ENCODE peak calls at places on chromosomes 6 and 20, in ten cellular contexts. One of them, this sample, is unnamed.
A peak's percentile ranks its signal among the peaks of the same experiment; 100 is the strongest.

GRCh38 chr6:37106554-37106953 is 63.4 kb upstream of the PIM1 start:
- DNase-seq in LNCaP clone FGC: no peak
- DNase-seq in fibroblast of pulmonary artery: no peak
- DNase-seq in HCT116: no peak
- DNase-seq in neural progenitor cell: no peak
- DNase-seq in OCI-LY7: no peak
- DNase-seq in spleen: no peak
- DNase-seq in gastrocnemius medialis: no peak
- DNase-seq in astrocyte of the spinal cord: no peak
- DNase-seq in choroid plexus epithelial cell: no peak
- DNase-seq in this sample: no peak

GRCh38 chr6:18207949-18208348 is 52.7 kb downstream of the KDM1B start:
- DNase-seq in LNCaP clone FGC: no peak
- DNase-seq in fibroblast of pulmonary artery: no peak
- DNase-seq in HCT116: no peak
- DNase-seq in neural progenitor cell: no peak
- DNase-seq in OCI-LY7: no peak
- DNase-seq in spleen: no peak
- DNase-seq in gastrocnemius medialis: no peak
- DNase-seq in astrocyte of the spinal cord: no peak
- DNase-seq in choroid plexus epithelial cell: no peak
- DNase-seq in this sample: no peak

GRCh38 chr6:45445749-45446454 is 68.2 kb upstream of the SUPT3H start:
- DNase-seq in LNCaP clone FGC: peak; percentile 95
- DNase-seq in fibroblast of pulmonary artery: peak; percentile 100
- DNase-seq in HCT116: peak; percentile 94
- DNase-seq in neural progenitor cell: no peak
- DNase-seq in OCI-LY7: no peak
- DNase-seq in spleen: no peak
- DNase-seq in gastrocnemius medialis: peak; percentile 73
- DNase-seq in astrocyte of the spinal cord: peak; percentile 99
- DNase-seq in choroid plexus epithelial cell: peak; percentile 100
- DNase-seq in this sample: peak; percentile 99

GRCh38 chr6:165701564-165702354 is 38.7 kb upstream of the PDE10A start:
- DNase-seq in LNCaP clone FGC: no peak
- DNase-seq in fibroblast of pulmonary artery: no peak
- DNase-seq in HCT116: no peak
- DNase-seq in neural progenitor cell: no peak
- DNase-seq in OCI-LY7: no peak
- DNase-seq in spleen: no peak
- DNase-seq in gastrocnemius medialis: no peak
- DNase-seq in astrocyte of the spinal cord: no peak
- DNase-seq in choroid plexus epithelial cell: no peak
- DNase-seq in this sample: no peak

GRCh38 chr6:157962601-157963084 is 19.0 kb upstream of the SYNJ2 start:
- DNase-seq in LNCaP clone FGC: no peak
- DNase-seq in fibroblast of pulmonary artery: peak; percentile 57
- DNase-seq in HCT116: no peak
- DNase-seq in neural progenitor cell: no peak
- DNase-seq in OCI-LY7: no peak
- DNase-seq in spleen: no peak
- DNase-seq in gastrocnemius medialis: no peak
- DNase-seq in astrocyte of the spinal cord: peak; percentile 62
- DNase-seq in choroid plexus epithelial cell: peak; percentile 87
- DNase-seq in this sample: peak; percentile 51

GRCh38 chr20:11130554-11131166 is 456.9 kb upstream of the JAG1 start:
- DNase-seq in LNCaP clone FGC: no peak
- DNase-seq in fibroblast of pulmonary artery: no peak
- DNase-seq in HCT116: no peak
- DNase-seq in neural progenitor cell: no peak
- DNase-seq in OCI-LY7: no peak
- DNase-seq in spleen: no peak
- DNase-seq in gastrocnemius medialis: no peak
- DNase-seq in astrocyte of the spinal cord: no peak
- DNase-seq in choroid plexus epithelial cell: no peak
- DNase-seq in this sample: peak; percentile 90

GRCh38 chr6:117534974-117535373 is 52.5 kb downstream of the DCBLD1 start:
- DNase-seq in LNCaP clone FGC: no peak
- DNase-seq in fibroblast of pulmonary artery: no peak
- DNase-seq in HCT116: no peak
- DNase-seq in neural progenitor cell: no peak
- DNase-seq in OCI-LY7: no peak
- DNase-seq in spleen: no peak
- DNase-seq in gastrocnemius medialis: no peak
- DNase-seq in astrocyte of the spinal cord: no peak
- DNase-seq in choroid plexus epithelial cell: peak; percentile 68
- DNase-seq in this sample: no peak

GRCh38 chr6:6599468-6599873 is 11.0 kb downstream of the LY86 start:
- DNase-seq in LNCaP clone FGC: no peak
- DNase-seq in fibroblast of pulmonary artery: no peak
- DNase-seq in HCT116: no peak
- DNase-seq in neural progenitor cell: no peak
- DNase-seq in OCI-LY7: no peak
- DNase-seq in spleen: no peak
- DNase-seq in gastrocnemius medialis: peak; percentile 39
- DNase-seq in astrocyte of the spinal cord: no peak
- DNase-seq in choroid plexus epithelial cell: no peak
- DNase-seq in this sample: no peak

GRCh38 chr6:87391334-87391733 is 16.4 kb upstream of the CFAP206 start:
- DNase-seq in LNCaP clone FGC: no peak
- DNase-seq in fibroblast of pulmonary artery: peak; percentile 48
- DNase-seq in HCT116: peak; percentile 19
- DNase-seq in neural progenitor cell: peak; percentile 70
- DNase-seq in OCI-LY7: peak; percentile 66
- DNase-seq in spleen: no peak
- DNase-seq in gastrocnemius medialis: no peak
- DNase-seq in astrocyte of the spinal cord: peak; percentile 14
- DNase-seq in choroid plexus epithelial cell: peak; percentile 50
- DNase-seq in this sample: peak; percentile 35

GRCh38 chr6:75930954-75931689 is 141.3 kb downstream of the IMPG1 start:
- DNase-seq in LNCaP clone FGC: no peak
- DNase-seq in fibroblast of pulmonary artery: peak; percentile 6
- DNase-seq in HCT116: no peak
- DNase-seq in neural progenitor cell: no peak
- DNase-seq in OCI-LY7: no peak
- DNase-seq in spleen: no peak
- DNase-seq in gastrocnemius medialis: no peak
- DNase-seq in astrocyte of the spinal cord: no peak
- DNase-seq in choroid plexus epithelial cell: no peak
- DNase-seq in this sample: no peak

GRCh38 chr20:15867899-15868298 is 705.3 kb downstream of the KIF16B start:
- DNase-seq in LNCaP clone FGC: no peak
- DNase-seq in fibroblast of pulmonary artery: no peak
- DNase-seq in HCT116: no peak
- DNase-seq in neural progenitor cell: no peak
- DNase-seq in OCI-LY7: peak; percentile 32
- DNase-seq in spleen: no peak
- DNase-seq in gastrocnemius medialis: no peak
- DNase-seq in astrocyte of the spinal cord: no peak
- DNase-seq in choroid plexus epithelial cell: no peak
- DNase-seq in this sample: peak; percentile 27

GRCh38 chr20:8315639-8316573 is 183.8 kb downstream of the PLCB1 start:
- DNase-seq in LNCaP clone FGC: no peak
- DNase-seq in fibroblast of pulmonary artery: no peak
- DNase-seq in HCT116: no peak
- DNase-seq in neural progenitor cell: no peak
- DNase-seq in OCI-LY7: no peak
- DNase-seq in spleen: no peak
- DNase-seq in gastrocnemius medialis: no peak
- DNase-seq in astrocyte of the spinal cord: no peak
- DNase-seq in choroid plexus epithelial cell: no peak
- DNase-seq in this sample: no peak

GRCh38 chr20:37305839-37306238 is 16.4 kb downstream of the MANBAL start:
- DNase-seq in LNCaP clone FGC: no peak
- DNase-seq in fibroblast of pulmonary artery: no peak
- DNase-seq in HCT116: no peak
- DNase-seq in neural progenitor cell: no peak
- DNase-seq in OCI-LY7: no peak
- DNase-seq in spleen: no peak
- DNase-seq in gastrocnemius medialis: no peak
- DNase-seq in astrocyte of the spinal cord: no peak
- DNase-seq in choroid plexus epithelial cell: no peak
- DNase-seq in this sample: no peak

GRCh38 chr20:37309290-37309689 is 19.8 kb downstream of the MANBAL start:
- DNase-seq in LNCaP clone FGC: no peak
- DNase-seq in fibroblast of pulmonary artery: no peak
- DNase-seq in HCT116: no peak
- DNase-seq in neural progenitor cell: no peak
- DNase-seq in OCI-LY7: no peak
- DNase-seq in spleen: no peak
- DNase-seq in gastrocnemius medialis: no peak
- DNase-seq in astrocyte of the spinal cord: no peak
- DNase-seq in choroid plexus epithelial cell: no peak
- DNase-seq in this sample: no peak

GRCh38 chr20:37309941-37310590 is 20.6 kb downstream of the MANBAL start:
- DNase-seq in LNCaP clone FGC: peak; percentile 59
- DNase-seq in fibroblast of pulmonary artery: no peak
- DNase-seq in HCT116: no peak
- DNase-seq in neural progenitor cell: no peak
- DNase-seq in OCI-LY7: no peak
- DNase-seq in spleen: no peak
- DNase-seq in gastrocnemius medialis: no peak
- DNase-seq in astrocyte of the spinal cord: no peak
- DNase-seq in choroid plexus epithelial cell: no peak
- DNase-seq in this sample: peak; percentile 80

GRCh38 chr20:37310951-37311350 is 21.5 kb downstream of the MANBAL start:
- DNase-seq in LNCaP clone FGC: no peak
- DNase-seq in fibroblast of pulmonary artery: no peak
- DNase-seq in HCT116: no peak
- DNase-seq in neural progenitor cell: no peak
- DNase-seq in OCI-LY7: no peak
- DNase-seq in spleen: no peak
- DNase-seq in gastrocnemius medialis: no peak
- DNase-seq in astrocyte of the spinal cord: no peak
- DNase-seq in choroid plexus epithelial cell: no peak
- DNase-seq in this sample: no peak

DNA sequence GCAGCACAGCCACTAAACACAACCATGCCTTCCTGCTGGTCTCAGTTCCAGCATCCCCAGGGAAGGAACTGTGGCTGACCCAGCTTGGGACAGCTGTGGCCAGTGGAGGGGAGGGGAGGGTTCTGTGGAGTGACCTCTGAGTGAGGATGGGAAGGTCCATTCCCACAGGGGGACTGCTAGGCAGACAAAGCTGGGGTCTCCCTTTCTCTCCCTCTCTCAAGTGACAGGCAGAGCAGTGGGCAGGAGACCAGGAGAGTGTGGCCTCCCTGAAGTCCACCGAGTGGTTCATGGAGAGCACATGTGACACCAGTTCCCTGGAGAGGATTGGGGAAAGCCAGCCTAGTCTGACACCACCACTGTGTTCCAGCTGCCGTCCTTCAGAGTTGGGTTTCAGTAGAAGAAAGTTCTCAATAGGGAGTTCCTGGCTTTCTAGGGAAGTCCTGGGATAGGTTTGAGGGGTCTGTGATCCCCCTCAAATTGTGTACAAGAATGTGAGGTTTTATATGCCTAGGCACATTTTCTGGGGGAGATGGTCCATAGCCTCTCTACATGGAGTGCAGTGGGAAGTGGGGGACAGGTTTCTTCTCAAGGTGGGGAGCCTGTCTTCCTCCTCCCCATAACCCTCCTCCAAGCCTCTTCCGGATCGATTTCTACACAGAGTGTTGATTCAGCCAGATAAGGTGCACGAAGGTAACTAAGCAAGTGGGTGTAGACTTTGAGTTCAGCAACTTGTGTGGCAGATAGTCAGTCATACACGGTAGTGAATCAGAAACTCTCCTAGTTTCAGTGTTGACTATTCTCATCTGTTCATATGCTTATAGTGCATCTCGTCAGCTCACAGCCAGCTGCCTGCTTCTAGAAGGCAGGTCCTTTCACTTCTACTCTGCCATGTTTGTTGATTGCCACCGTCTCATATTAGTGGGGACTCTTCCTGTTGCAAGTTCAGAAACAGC is 18.9 kb downstream of the MANBAL start:
- DNase-seq in LNCaP clone FGC: no peak
- DNase-seq in fibroblast of pulmonary artery: no peak
- DNase-seq in HCT116: no peak
- DNase-seq in neural progenitor cell: no peak
- DNase-seq in OCI-LY7: no peak
- DNase-seq in spleen: no peak
- DNase-seq in gastrocnemius medialis: no peak
- DNase-seq in astrocyte of the spinal cord: no peak
- DNase-seq in choroid plexus epithelial cell: no peak
- DNase-seq in this sample: peak; percentile 92
- H3K4me3 ChIP-seq in LNCaP clone FGC: no peak overlapping the region
- H3K4me3 ChIP-seq in fibroblast of pulmonary artery: no peak overlapping the region
- H3K4me3 ChIP-seq in HCT116: no peak overlapping the region
- H3K4me3 ChIP-seq in neural progenitor cell: no peak overlapping the region
- H3K4me3 ChIP-seq in OCI-LY7: no peak overlapping the region
- H3K4me3 ChIP-seq in spleen: no peak overlapping the region
- H3K4me3 ChIP-seq in gastrocnemius medialis: no peak overlapping the region
- H3K4me3 ChIP-seq in astrocyte of the spinal cord: no peak overlapping the region
- H3K4me3 ChIP-seq in choroid plexus epithelial cell: no peak overlapping the region
- H3K4me3 ChIP-seq in this sample: no peak overlapping the region

GRCh38 chr6:124812067-124812466 is 150.2 kb upstream of the RNF217 start:
- DNase-seq in LNCaP clone FGC: no peak
- DNase-seq in fibroblast of pulmonary artery: no peak
- DNase-seq in HCT116: no peak
- DNase-seq in neural progenitor cell: no peak
- DNase-seq in OCI-LY7: no peak
- DNase-seq in spleen: no peak
- DNase-seq in gastrocnemius medialis: no peak
- DNase-seq in astrocyte of the spinal cord: no peak
- DNase-seq in choroid plexus epithelial cell: no peak
- DNase-seq in this sample: no peak
- TF ChIP-seq CTCF in LNCaP clone FGC: no peak
- TF ChIP-seq CTCF in fibroblast of pulmonary artery: no peak
- TF ChIP-seq CTCF in HCT116: no peak
- TF ChIP-seq CTCF in neural progenitor cell: no peak
- TF ChIP-seq CTCF in OCI-LY7: no peak
- TF ChIP-seq CTCF in spleen: no peak
- TF ChIP-seq CTCF in gastrocnemius medialis: no peak
- TF ChIP-seq CTCF in astrocyte of the spinal cord: no peak
- TF ChIP-seq CTCF in choroid plexus epithelial cell: no peak
- TF ChIP-seq CTCF in this sample: no peak

GRCh38 chr6:138544521-138544920 is 45.2 kb upstream of the NHSL1 start:
- DNase-seq in LNCaP clone FGC: no peak
- DNase-seq in fibroblast of pulmonary artery: peak; percentile 58
- DNase-seq in HCT116: no peak
- DNase-seq in neural progenitor cell: no peak
- DNase-seq in OCI-LY7: no peak
- DNase-seq in spleen: no peak
- DNase-seq in gastrocnemius medialis: no peak
- DNase-seq in astrocyte of the spinal cord: peak; percentile 59
- DNase-seq in choroid plexus epithelial cell: peak; percentile 59
- DNase-seq in this sample: no peak
- H3K4me3 ChIP-seq in LNCaP clone FGC: no peak overlapping the region
- H3K4me3 ChIP-seq in fibroblast of pulmonary artery: peak overlapping the region; percentile 65
- H3K4me3 ChIP-seq in HCT116: no peak overlapping the region
- H3K4me3 ChIP-seq in neural progenitor cell: no peak overlapping the region
- H3K4me3 ChIP-seq in OCI-LY7: no peak overlapping the region
- H3K4me3 ChIP-seq in spleen: no peak overlapping the region
- H3K4me3 ChIP-seq in gastrocnemius medialis: no peak overlapping the region
- H3K4me3 ChIP-seq in astrocyte of the spinal cord: peak overlapping the region; percentile 47
- H3K4me3 ChIP-seq in choroid plexus epithelial cell: peak overlapping the region; percentile 61
- H3K4me3 ChIP-seq in this sample: no peak overlapping the region

DNA sequence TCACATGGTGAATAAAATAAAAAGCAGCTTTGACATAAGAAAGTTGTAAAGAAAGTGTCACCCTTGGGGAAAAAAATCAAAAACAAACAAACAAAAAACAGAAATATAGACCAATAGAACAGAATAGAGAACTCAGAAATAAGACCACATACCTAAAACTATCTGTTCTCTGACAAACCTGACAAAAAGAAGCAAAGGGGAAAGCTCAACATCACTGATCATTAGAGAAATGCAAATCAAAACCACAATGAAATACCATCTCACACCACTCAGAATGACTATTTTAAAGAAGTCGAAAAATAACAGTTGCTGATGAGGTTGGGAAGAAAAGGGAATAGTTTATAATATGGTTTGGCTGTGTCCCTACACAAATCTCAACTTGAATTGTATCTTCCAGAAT is 159.1 kb downstream of the TINAG start:
- DNase-seq in LNCaP clone FGC: no peak
- DNase-seq in fibroblast of pulmonary artery: no peak
- DNase-seq in HCT116: no peak
- DNase-seq in neural progenitor cell: no peak
- DNase-seq in OCI-LY7: no peak
- DNase-seq in spleen: no peak
- DNase-seq in gastrocnemius medialis: no peak
- DNase-seq in astrocyte of the spinal cord: no peak
- DNase-seq in choroid plexus epithelial cell: no peak
- DNase-seq in this sample: no peak
- TF ChIP-seq CTCF in LNCaP clone FGC: no peak
- TF ChIP-seq CTCF in fibroblast of pulmonary artery: no peak
- TF ChIP-seq CTCF in HCT116: no peak
- TF ChIP-seq CTCF in neural progenitor cell: no peak
- TF ChIP-seq CTCF in OCI-LY7: no peak
- TF ChIP-seq CTCF in spleen: no peak
- TF ChIP-seq CTCF in gastrocnemius medialis: no peak
- TF ChIP-seq CTCF in astrocyte of the spinal cord: no peak
- TF ChIP-seq CTCF in choroid plexus epithelial cell: no peak
- TF ChIP-seq CTCF in this sample: no peak

This sample was measured in bronchial epithelial cell.